ENCODE peak calls at places on chromosomes 6 and 20, in five cellular contexts. Z is hepatocyte, W is PC-3, P is right lobe of liver, J is GM06990. S is an unnamed sample. For H3K36me3, the result is how much of the 10 kb centered on the place peaks cover.

GRCh38 chr6:29828471-29828797 is 809 bp downstream of the HLA-G start:
- DNase-seq in Z (no peak), W (no peak), P (no peak), J (no peak), S (no peak)

GRCh38 chr6:157198425-157199279 is 124.7 kb downstream of the TMEM242 start:
- DNase-seq in Z (peak), W (peak), P (peak), J (no peak), S (no peak)

GRCh38 chr20:61303675-61304074 is 51.6 kb downstream of the CDH4 start:
- DNase-seq in Z (no peak), W (no peak), P (no peak), J (no peak), S (no peak)

GRCh38 chr20:32431457-32431856 is 73.3 kb downstream of the ASXL1 start:
- DNase-seq in Z (no peak), W (no peak), P (no peak), J (no peak), S (no peak)

GRCh38 chr20:40279390-40279789 is 409.6 kb downstream of the MAFB start:
- DNase-seq in Z (peak), W (no peak), P (no peak), J (no peak), S (no peak)

GRCh38 chr6:7496266-7496875 is 45.1 kb upstream of the DSP start:
- DNase-seq in Z (no peak), W (peak), P (no peak), J (no peak), S (no peak)

GRCh38 chr20:45823949-45824835 is 2.9 kb downstream of the TNNC2 start:
- DNase-seq in Z (peak), W (peak), P (no peak), J (peak), S (no peak)

GRCh38 chr20:32443386-32443974 is 85.3 kb downstream of the ASXL1 start:
- DNase-seq in Z (peak), W (no peak), P (no peak), J (no peak), S (peak)

GRCh38 chr20:8073024-8073832 is 53.7 kb upstream of the TMX4 start:
- DNase-seq in Z (peak), W (peak), P (no peak), J (no peak), S (peak)

GRCh38 chr6:130293800-130294199 is 71.0 kb upstream of the SAMD3 start:
- DNase-seq in Z (peak), W (peak), P (no peak), J (no peak), S (peak)

GRCh38 chr6:11971154-11971553 is 41.0 kb upstream of the HIVEP1 start:
- DNase-seq in Z (no peak), W (peak), P (no peak), J (no peak), S (no peak)

GRCh38 chr6:81843302-81843701 is 90.8 kb upstream of the TENT5A start:
- DNase-seq in Z (no peak), W (peak), P (no peak), J (no peak), S (no peak)

GRCh38 chr6:11779308-11780096 is 899 bp upstream of the ADTRP start:
- DNase-seq in Z (peak), W (no peak), P (no peak), J (no peak), S (no peak)

GRCh38 chr6:170455335-170455979 is 97.7 kb downstream of the PSMB1 start:
- DNase-seq in Z (no peak), W (no peak), P (no peak), J (no peak), S (no peak)

GRCh38 chr6:157966597-157966977 is 15.1 kb upstream of the SYNJ2 start:
- DNase-seq in Z (no peak), W (no peak), P (no peak), J (no peak), S (no peak)

GRCh38 chr6:140857734-140858380 is 1274.9 kb upstream of the GJE1 start:
- DNase-seq in Z (peak), W (peak), P (no peak), J (no peak), S (no peak)

GRCh38 chr20:57374931-57375651 is 16.1 kb upstream of the RBM38 start:
- DNase-seq in Z (no peak), W (no peak), P (no peak), J (no peak), S (no peak)

GRCh38 chr20:41811456-41811855 is 193.3 kb upstream of the CHD6 start:
- DNase-seq in Z (no peak), W (no peak), P (no peak), J (no peak), S (no peak)

GRCh38 chr6:88165877-88166492 is at the start of gene CNR1:
- DNase-seq in Z (peak), W (no peak), P (peak), J (peak), S (no peak)
- H3K4me3 ChIP-seq in Z (peak), W (no peak), P (peak), J (peak), S (peak)

DNA sequence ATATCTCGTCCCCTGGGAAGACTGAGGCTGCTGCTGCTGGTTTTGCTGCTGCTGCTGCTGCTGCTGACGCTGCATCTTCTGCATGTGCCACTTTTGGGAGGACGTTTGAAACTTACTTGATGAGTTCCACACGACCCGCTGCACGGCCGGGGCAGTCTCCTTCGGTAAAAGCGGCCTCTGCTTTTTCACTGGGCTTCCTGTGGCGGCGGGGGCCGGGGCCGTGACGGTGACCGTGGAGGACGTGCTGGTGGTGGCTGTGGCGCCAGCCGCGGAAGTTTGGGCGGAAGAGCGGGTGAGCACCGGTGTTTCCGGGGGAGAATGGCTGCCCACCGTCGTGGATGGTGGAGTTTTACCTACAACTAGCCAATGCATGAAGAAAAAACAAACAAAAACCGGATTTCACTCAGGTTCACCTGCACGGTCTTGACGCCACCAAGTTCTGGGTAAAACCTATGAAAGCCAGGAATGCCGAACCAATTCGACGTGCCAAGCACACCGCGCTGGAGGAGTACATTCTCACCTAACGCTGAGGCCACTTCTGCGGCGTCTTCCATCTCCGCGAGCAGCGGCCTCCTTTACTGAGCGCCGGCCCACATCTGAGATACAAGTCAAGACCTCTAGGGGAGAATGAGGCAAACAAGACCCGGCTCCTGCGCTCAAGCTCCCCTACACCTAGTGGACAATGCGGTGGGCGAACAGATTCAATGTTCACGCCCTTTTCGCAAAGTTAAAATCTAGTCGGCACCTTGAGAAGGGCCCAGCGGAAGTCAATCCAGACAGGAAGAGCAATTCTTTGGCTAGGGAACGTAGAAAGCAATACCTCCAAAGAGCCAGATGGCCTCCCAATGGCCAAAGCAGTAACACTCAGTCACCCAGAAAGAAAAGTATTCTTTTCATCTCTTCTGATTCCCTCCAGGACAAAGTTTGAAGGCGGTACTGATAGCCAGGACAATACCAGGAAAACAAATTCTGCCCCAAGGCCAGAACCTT is 117.4 kb downstream of the ZMYND8 start:
- DNase-seq in Z (no peak), W (no peak), P (no peak), J (no peak), S (no peak)
- H3K36me3 ChIP-seq in Z (under half), W (under half), P (under half), J (under half), S (under half)

DNA sequence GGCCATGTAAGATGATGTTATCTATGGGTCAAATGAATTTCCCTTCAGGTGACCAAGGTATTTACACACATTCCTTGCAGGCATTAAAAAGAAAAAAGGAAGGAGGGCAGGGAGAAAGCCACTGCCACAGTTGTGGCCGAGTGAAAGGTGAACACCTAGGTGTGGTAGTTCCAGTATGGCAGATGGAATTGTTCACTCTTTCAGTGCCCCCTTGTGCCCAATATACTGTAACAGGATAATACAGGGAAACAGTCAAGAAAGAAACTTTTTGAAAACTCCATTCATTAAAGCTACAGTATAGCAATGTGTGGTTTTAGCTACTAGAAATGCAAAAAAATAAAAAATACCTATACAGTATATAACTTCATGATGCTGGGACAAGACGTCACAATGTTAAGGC is 52.1 kb downstream of the BMP2 start:
- DNase-seq in Z (peak), W (peak), P (no peak), J (no peak), S (peak)
- TF ChIP-seq CTCF in Z (peak), W (peak), P (peak), J (no peak), S (peak)

GRCh38 chr6:43075791-43076092 is 372 bp upstream of the PTK7 start:
- DNase-seq in Z (no peak), W (no peak), P (no peak), J (no peak), S (no peak)

GRCh38 chr6:43076928-43077809 is 1.1 kb downstream of the PTK7 start:
- DNase-seq in Z (peak), W (peak), P (no peak), J (no peak), S (peak)

GRCh38 chr6:43076093-43076927 is at the start of gene PTK7:
- DNase-seq in Z (peak), W (peak), P (no peak), J (no peak), S (peak)

GRCh38 chr6:43078651-43079050 is 2.5 kb downstream of the PTK7 start:
- DNase-seq in Z (no peak), W (no peak), P (no peak), J (no peak), S (no peak)

DNA sequence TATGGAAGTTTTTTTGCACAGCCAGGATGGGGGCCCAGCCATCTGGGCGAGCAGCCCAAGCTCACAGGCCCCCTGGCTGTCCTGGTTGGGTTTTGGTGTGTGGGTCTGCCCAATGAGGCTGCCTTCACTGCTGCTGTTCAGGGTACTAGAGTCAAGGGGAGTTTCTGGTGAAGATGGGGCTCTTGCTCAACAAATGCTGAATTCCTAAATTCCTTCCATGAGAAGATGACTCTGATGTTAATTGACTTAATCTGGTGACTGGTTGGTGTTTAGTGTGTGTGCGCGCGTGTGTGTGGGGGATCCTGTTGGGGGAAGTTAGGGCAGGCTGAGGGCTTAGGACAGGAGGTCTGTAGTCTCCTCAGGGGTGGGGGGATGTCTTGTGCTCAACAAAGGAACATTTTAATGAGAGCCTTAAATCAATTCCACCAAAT is 1.9 kb downstream of the PTK7 start:
- DNase-seq in Z (no peak), W (no peak), P (no peak), J (no peak), S (no peak)
- H3K4me3 ChIP-seq in Z (peak), W (peak), P (no peak), J (no peak), S (peak)

GRCh38 chr6:149751239-149751638 is 1.7 kb downstream of the PCMT1 start:
- DNase-seq in Z (no peak), W (no peak), P (no peak), J (no peak), S (no peak)

GRCh38 chr6:149752600-149752999 is 3.1 kb downstream of the PCMT1 start:
- DNase-seq in Z (no peak), W (no peak), P (peak), J (no peak), S (no peak)

GRCh38 chr6:149746147-149746946 is at the start of gene NUP43:
- DNase-seq in Z (peak), W (peak), P (peak), J (peak), S (peak)

GRCh38 chr6:149749594-149750135 is at the start of gene PCMT1:
- DNase-seq in Z (peak), W (peak), P (peak), J (peak), S (peak)

GRCh38 chr6:149750136-149750609 is 632 bp downstream of the PCMT1 start:
- DNase-seq in Z (peak), W (peak), P (peak), J (no peak), S (peak)
- H3K36me3 ChIP-seq in Z (under half), W (under half), P (under half), J (under half), S (under half)

GRCh38 chr6:90297124-90297865 is 652 bp upstream of the BACH2 start:
- DNase-seq in Z (no peak), W (no peak), P (no peak), J (no peak), S (no peak)

GRCh38 chr6:90294989-90295853 is 1.4 kb downstream of the BACH2 start:
- DNase-seq in Z (peak), W (peak), P (peak), J (peak), S (no peak)

GRCh38 chr6:90294614-90294988 is 2.0 kb downstream of the BACH2 start:
- DNase-seq in Z (no peak), W (no peak), P (no peak), J (no peak), S (no peak)

GRCh38 chr6:90296346-90297123 is at the start of gene BACH2:
- DNase-seq in Z (peak), W (peak), P (peak), J (peak), S (peak)

DNA sequence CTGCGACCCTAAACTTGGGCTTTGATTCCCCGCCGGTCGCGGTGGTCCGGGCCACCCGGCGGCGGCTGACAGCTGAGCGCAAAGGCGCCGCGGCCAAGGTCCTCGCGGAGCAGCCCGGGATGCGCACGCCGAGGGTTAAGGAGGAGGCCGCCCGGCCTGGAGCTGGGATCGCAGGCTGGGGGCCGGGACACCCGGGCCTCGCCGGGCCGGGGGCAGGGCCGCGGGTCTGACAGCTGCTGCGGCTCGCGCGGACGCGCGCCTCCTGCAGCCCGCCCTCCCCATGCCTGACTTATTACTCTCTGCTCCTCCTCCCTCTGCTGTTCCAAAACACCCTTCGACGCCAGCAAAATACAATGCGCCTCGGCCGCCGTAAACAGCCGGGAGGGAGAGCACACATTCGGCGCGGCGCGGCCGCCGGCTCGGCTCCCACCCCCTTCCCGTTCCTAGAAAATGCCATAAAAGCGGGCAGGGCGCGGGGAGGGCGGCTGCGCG is 743 bp downstream of the BACH2 start:
- DNase-seq in Z (peak), W (peak), P (peak), J (peak), S (no peak)
- TF ChIP-seq CTCF in Z (no peak), W (no peak), P (no peak), J (no peak), S (no peak)

DNA sequence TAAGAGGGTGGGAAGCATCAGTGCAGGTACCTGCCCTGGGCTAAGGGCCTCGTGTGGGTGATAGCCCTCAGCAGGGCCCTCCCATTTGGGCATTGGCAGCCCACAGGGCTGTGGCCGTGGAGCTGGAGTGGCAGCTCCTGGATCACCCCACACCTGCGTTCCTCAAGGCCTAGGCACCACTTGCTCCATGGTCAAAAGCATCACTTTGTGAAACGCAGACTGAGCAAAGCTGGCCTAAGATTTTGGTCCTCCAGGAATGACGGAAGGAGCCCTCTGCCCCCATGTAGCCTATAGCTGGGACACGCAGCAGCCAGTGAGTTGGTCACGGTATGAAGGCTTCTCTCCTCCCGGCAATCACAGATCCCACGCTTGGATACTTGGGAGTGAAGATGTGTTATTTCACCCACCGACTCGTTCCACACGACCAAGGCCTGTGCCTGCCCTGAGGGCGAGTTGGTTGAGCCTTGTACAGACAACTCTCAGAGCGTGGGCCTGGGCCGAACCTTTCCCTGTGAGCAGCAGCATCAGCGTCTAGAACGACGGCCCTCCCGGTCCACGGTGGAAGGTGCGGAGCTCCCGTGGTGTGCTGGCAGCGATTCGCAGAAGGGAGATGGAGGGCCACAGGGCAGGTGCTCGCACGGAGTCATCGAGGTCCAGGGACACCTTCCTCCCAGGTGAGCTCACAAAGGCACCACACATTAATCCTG is 39.7 kb downstream of the THBS2 start:
- DNase-seq in Z (no peak), W (no peak), P (peak), J (no peak), S (no peak)
- H3K4me3 ChIP-seq in Z (no peak), W (no peak), P (no peak), J (no peak), S (no peak)

S was measured in Caco-2.